ENCODE peak calls at places on chromosomes 16 and 17, in five cellular contexts. L, F, J, P and E are unnamed samples.

GRCh38 chr17:80724723-80725388 is 180.2 kb downstream of the RPTOR start:
- DNase-seq in L (no peak), F (no peak), J (no peak), P (no peak), E (no peak)

GRCh38 chr16:70454221-70455034 is at the start of gene FCSK:
- DNase-seq in L (peak), F (peak), J (no peak), P (peak), E (no peak)

GRCh38 chr16:59540621-59541020 is 806.5 kb upstream of the GOT2 start:
- DNase-seq in L (no peak), F (no peak), J (peak), P (no peak), E (no peak)

GRCh38 chr17:81188491-81188840 is 22.4 kb upstream of the AATK start:
- DNase-seq in L (no peak), F (no peak), J (no peak), P (no peak), E (no peak)

GRCh38 chr16:84836234-84836647 is 16.5 kb downstream of the CRISPLD2 start:
- DNase-seq in L (no peak), F (no peak), J (peak), P (peak), E (no peak)

GRCh38 chr17:44149750-44150329 is 8.1 kb downstream of the HROB start:
- DNase-seq in L (no peak), F (no peak), J (no peak), P (no peak), E (no peak)

GRCh38 chr17:44269795-44270320 is 1.9 kb upstream of the SLC4A1 start:
- DNase-seq in L (no peak), F (no peak), J (no peak), P (no peak), E (no peak)

GRCh38 chr17:81412490-81413093 is 17.3 kb downstream of the BAHCC1 start:
- DNase-seq in L (no peak), F (peak), J (no peak), P (no peak), E (no peak)

GRCh38 chr17:82324566-82325285 is 7.3 kb upstream of the CD7 start:
- DNase-seq in L (no peak), F (no peak), J (no peak), P (no peak), E (no peak)

GRCh38 chr16:29808219-29808900 is 2.0 kb downstream of the MAZ start:
- DNase-seq in L (no peak), F (no peak), J (no peak), P (no peak), E (no peak)

GRCh38 chr17:78888911-78889496 is 14.0 kb downstream of the CEP295NL start:
- DNase-seq in L (no peak), F (no peak), J (no peak), P (no peak), E (no peak)

GRCh38 chr17:63246344-63246743 is 199.8 kb downstream of the CYB561 start:
- DNase-seq in L (no peak), F (no peak), J (no peak), P (no peak), E (no peak)

GRCh38 chr16:27718767-27719445 is 169.0 kb downstream of the KATNIP start:
- DNase-seq in L (no peak), F (no peak), J (no peak), P (peak), E (no peak)

GRCh38 chr16:1156983-1157638 is 4.2 kb downstream of the CACNA1H start:
- DNase-seq in L (no peak), F (no peak), J (no peak), P (no peak), E (no peak)

GRCh38 chr17:61699694-61700093 is 108.7 kb upstream of the NACA2 start:
- DNase-seq in L (no peak), F (no peak), J (no peak), P (no peak), E (no peak)

GRCh38 chr17:57944796-57945362 is 10.3 kb downstream of the CUEDC1 start:
- DNase-seq in L (no peak), F (no peak), J (no peak), P (no peak), E (no peak)

GRCh38 chr16:85460252-85460982 is 152.7 kb upstream of the GSE1 start:
- DNase-seq in L (no peak), F (no peak), J (no peak), P (no peak), E (no peak)

GRCh38 chr16:13811834-13812233 is 108.1 kb upstream of the ERCC4 start:
- DNase-seq in L (no peak), F (peak), J (no peak), P (no peak), E (no peak)

GRCh38 chr17:59221159-59221847 is 992 bp downstream of the GDPD1 start:
- DNase-seq in L (no peak), F (no peak), J (no peak), P (no peak), E (no peak)